ENCODE peak calls at places on chromosomes 3 and 15, in nine cellular contexts. One of them, this sample, is unnamed.

GRCh38 chr3:152268501-152269422 is at the start of gene MBNL1:
- DNase-seq in stomach: peak
- DNase-seq in body of pancreas: peak
- DNase-seq in esophagus squamous epithelium: peak
- DNase-seq in GM12891: peak
- DNase-seq in tibial nerve: peak
- DNase-seq in Peyer's patch: peak
- DNase-seq in gastrocnemius medialis: peak
- DNase-seq in A549: peak
- DNase-seq in this sample: peak

GRCh38 chr3:37861540-37862051 is at the start of gene CTDSPL:
- DNase-seq in body of pancreas: peak
- DNase-seq in gastrocnemius medialis: no peak
- DNase-seq in A549: peak
- DNase-seq in Peyer's patch: peak
- DNase-seq in esophagus squamous epithelium: no peak
- DNase-seq in GM12891: peak
- DNase-seq in tibial nerve: no peak
- DNase-seq in stomach: peak
- DNase-seq in this sample: peak

GRCh38 chr15:77577350-77577749 is 55.4 kb downstream of the LINGO1 start:
- DNase-seq in esophagus squamous epithelium: no peak
- DNase-seq in Peyer's patch: no peak
- DNase-seq in tibial nerve: no peak
- DNase-seq in gastrocnemius medialis: no peak
- DNase-seq in A549: no peak
- DNase-seq in body of pancreas: no peak
- DNase-seq in stomach: no peak
- DNase-seq in GM12891: no peak
- DNase-seq in this sample: no peak

GRCh38 chr3:29827756-29828155 is 546.9 kb downstream of the RBMS3 start:
- DNase-seq in gastrocnemius medialis: no peak
- DNase-seq in A549: no peak
- DNase-seq in esophagus squamous epithelium: no peak
- DNase-seq in body of pancreas: no peak
- DNase-seq in GM12891: no peak
- DNase-seq in stomach: no peak
- DNase-seq in tibial nerve: no peak
- DNase-seq in Peyer's patch: no peak
- DNase-seq in this sample: no peak

GRCh38 chr3:191094057-191094456 is 105.0 kb upstream of the OSTN start:
- DNase-seq in gastrocnemius medialis: no peak
- DNase-seq in tibial nerve: no peak
- DNase-seq in A549: no peak
- DNase-seq in GM12891: no peak
- DNase-seq in Peyer's patch: no peak
- DNase-seq in esophagus squamous epithelium: no peak
- DNase-seq in stomach: no peak
- DNase-seq in body of pancreas: no peak
- DNase-seq in this sample: no peak

GRCh38 chr3:173732237-173732636 is 334.7 kb downstream of the NLGN1 start:
- DNase-seq in A549: no peak
- DNase-seq in esophagus squamous epithelium: no peak
- DNase-seq in Peyer's patch: no peak
- DNase-seq in body of pancreas: no peak
- DNase-seq in gastrocnemius medialis: no peak
- DNase-seq in tibial nerve: no peak
- DNase-seq in stomach: no peak
- DNase-seq in GM12891: no peak
- DNase-seq in this sample: no peak

GRCh38 chr15:66566963-66567531 is 1.2 kb upstream of the LCTL start:
- DNase-seq in tibial nerve: peak
- DNase-seq in esophagus squamous epithelium: no peak
- DNase-seq in Peyer's patch: no peak
- DNase-seq in stomach: peak
- DNase-seq in gastrocnemius medialis: no peak
- DNase-seq in body of pancreas: peak
- DNase-seq in GM12891: peak
- DNase-seq in A549: peak
- DNase-seq in this sample: peak

GRCh38 chr3:167885277-167885676 is 149.8 kb downstream of the SERPINI1 start:
- DNase-seq in A549: no peak
- DNase-seq in gastrocnemius medialis: no peak
- DNase-seq in body of pancreas: no peak
- DNase-seq in GM12891: no peak
- DNase-seq in Peyer's patch: no peak
- DNase-seq in esophagus squamous epithelium: no peak
- DNase-seq in tibial nerve: no peak
- DNase-seq in stomach: no peak
- DNase-seq in this sample: no peak

GRCh38 chr15:73865904-73866303 is 7.5 kb upstream of the TBC1D21 start:
- DNase-seq in stomach: peak
- DNase-seq in body of pancreas: no peak
- DNase-seq in Peyer's patch: no peak
- DNase-seq in GM12891: no peak
- DNase-seq in tibial nerve: no peak
- DNase-seq in A549: no peak
- DNase-seq in gastrocnemius medialis: no peak
- DNase-seq in esophagus squamous epithelium: no peak
- DNase-seq in this sample: no peak

GRCh38 chr15:62454567-62455172 is 289.6 kb upstream of the C2CD4B start:
- DNase-seq in GM12891: no peak
- DNase-seq in tibial nerve: no peak
- DNase-seq in Peyer's patch: no peak
- DNase-seq in gastrocnemius medialis: no peak
- DNase-seq in esophagus squamous epithelium: no peak
- DNase-seq in stomach: no peak
- DNase-seq in A549: no peak
- DNase-seq in body of pancreas: no peak
- DNase-seq in this sample: no peak

GRCh38 chr3:9151240-9151639 is 98.2 kb downstream of the SRGAP3 start:
- DNase-seq in A549: no peak
- DNase-seq in GM12891: no peak
- DNase-seq in gastrocnemius medialis: no peak
- DNase-seq in tibial nerve: no peak
- DNase-seq in esophagus squamous epithelium: no peak
- DNase-seq in stomach: no peak
- DNase-seq in Peyer's patch: no peak
- DNase-seq in body of pancreas: no peak
- DNase-seq in this sample: no peak

GRCh38 chr3:43686700-43687498 is 3.8 kb upstream of the ABHD5 start:
- DNase-seq in stomach: no peak
- DNase-seq in Peyer's patch: no peak
- DNase-seq in esophagus squamous epithelium: no peak
- DNase-seq in GM12891: no peak
- DNase-seq in body of pancreas: no peak
- DNase-seq in A549: no peak
- DNase-seq in gastrocnemius medialis: no peak
- DNase-seq in tibial nerve: no peak
- DNase-seq in this sample: peak

GRCh38 chr15:80586141-80586540 is 109.0 kb upstream of the ABHD17C start:
- DNase-seq in stomach: no peak
- DNase-seq in GM12891: no peak
- DNase-seq in A549: no peak
- DNase-seq in gastrocnemius medialis: no peak
- DNase-seq in tibial nerve: no peak
- DNase-seq in Peyer's patch: no peak
- DNase-seq in body of pancreas: no peak
- DNase-seq in esophagus squamous epithelium: no peak
- DNase-seq in this sample: no peak

GRCh38 chr15:80587007-80587406 is 108.1 kb upstream of the ABHD17C start:
- DNase-seq in stomach: no peak
- DNase-seq in Peyer's patch: no peak
- DNase-seq in GM12891: no peak
- DNase-seq in body of pancreas: no peak
- DNase-seq in esophagus squamous epithelium: no peak
- DNase-seq in A549: no peak
- DNase-seq in tibial nerve: no peak
- DNase-seq in gastrocnemius medialis: no peak
- DNase-seq in this sample: no peak

GRCh38 chr15:80587816-80588456 is 107.2 kb upstream of the ABHD17C start:
- DNase-seq in stomach: no peak
- DNase-seq in esophagus squamous epithelium: no peak
- DNase-seq in gastrocnemius medialis: no peak
- DNase-seq in Peyer's patch: no peak
- DNase-seq in GM12891: no peak
- DNase-seq in body of pancreas: no peak
- DNase-seq in tibial nerve: no peak
- DNase-seq in A549: no peak
- DNase-seq in this sample: peak

GRCh38 chr15:80590772-80591355 is 104.2 kb upstream of the ABHD17C start:
- DNase-seq in body of pancreas: no peak
- DNase-seq in Peyer's patch: no peak
- DNase-seq in stomach: no peak
- DNase-seq in A549: no peak
- DNase-seq in gastrocnemius medialis: no peak
- DNase-seq in tibial nerve: no peak
- DNase-seq in GM12891: no peak
- DNase-seq in esophagus squamous epithelium: no peak
- DNase-seq in this sample: no peak

GRCh38 chr15:80588801-80589200 is 106.3 kb upstream of the ABHD17C start:
- DNase-seq in GM12891: no peak
- DNase-seq in stomach: peak
- DNase-seq in esophagus squamous epithelium: no peak
- DNase-seq in tibial nerve: no peak
- DNase-seq in Peyer's patch: no peak
- DNase-seq in body of pancreas: no peak
- DNase-seq in A549: peak
- DNase-seq in gastrocnemius medialis: no peak
- DNase-seq in this sample: no peak
- TF ChIP-seq POLR2A in GM12891: no peak
- TF ChIP-seq POLR2A in stomach: no peak
- TF ChIP-seq POLR2A in esophagus squamous epithelium: no peak
- TF ChIP-seq POLR2A in tibial nerve: no peak
- TF ChIP-seq POLR2A in Peyer's patch: no peak
- TF ChIP-seq POLR2A in body of pancreas: no peak
- TF ChIP-seq POLR2A in A549: no peak
- TF ChIP-seq POLR2A in gastrocnemius medialis: no peak
- TF ChIP-seq POLR2A in this sample: no peak

DNA sequence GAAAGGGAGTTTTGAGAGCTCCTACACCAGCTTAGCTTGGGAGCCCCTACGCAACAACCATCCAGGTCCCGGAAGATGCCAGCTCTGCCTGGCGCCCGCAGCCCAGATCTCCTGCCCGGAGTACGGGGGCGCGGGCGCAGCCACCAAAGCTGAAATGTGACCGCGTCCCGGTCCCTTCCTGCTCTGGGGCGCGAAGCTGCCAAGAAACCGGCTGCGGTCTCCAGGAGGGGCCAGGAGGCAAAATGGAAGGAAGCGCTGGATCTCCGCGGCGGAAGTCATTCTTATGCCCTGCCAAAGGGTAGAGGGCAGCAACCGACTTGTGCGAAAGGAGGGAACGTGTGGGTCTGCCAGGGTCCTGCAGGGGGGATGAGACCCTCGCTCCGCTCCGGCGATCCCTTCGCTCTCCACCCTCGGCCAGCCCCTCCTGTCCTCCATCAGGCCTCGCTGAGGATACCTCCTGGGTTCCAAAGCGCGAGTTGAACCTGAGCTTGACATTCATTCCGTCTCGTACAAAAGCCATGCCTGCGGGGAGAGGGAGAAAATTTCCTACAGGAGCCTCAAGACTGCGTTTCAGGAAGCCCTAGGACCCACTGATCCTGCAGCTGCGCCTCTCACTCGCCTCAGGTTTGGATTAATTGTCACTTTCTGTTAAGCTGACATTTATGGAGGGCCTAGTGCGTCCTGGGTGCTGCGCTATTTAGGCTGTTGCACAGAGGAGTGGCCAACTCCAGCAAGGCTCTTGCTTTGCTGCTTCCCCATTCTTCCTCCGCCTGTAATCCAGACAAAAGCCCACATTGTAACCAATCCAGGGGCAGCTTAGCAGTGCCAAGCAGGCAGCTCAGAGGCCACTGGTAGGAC is 98.3 kb upstream of the VGLL3 start:
- DNase-seq in gastrocnemius medialis: peak
- DNase-seq in GM12891: peak
- DNase-seq in body of pancreas: peak
- DNase-seq in stomach: peak
- DNase-seq in tibial nerve: peak
- DNase-seq in esophagus squamous epithelium: no peak
- DNase-seq in A549: peak
- DNase-seq in Peyer's patch: peak
- DNase-seq in this sample: peak
- TF ChIP-seq POLR2A in gastrocnemius medialis: peak
- TF ChIP-seq POLR2A in GM12891: no peak
- TF ChIP-seq POLR2A in body of pancreas: peak
- TF ChIP-seq POLR2A in stomach: no peak
- TF ChIP-seq POLR2A in tibial nerve: peak
- TF ChIP-seq POLR2A in esophagus squamous epithelium: no peak
- TF ChIP-seq POLR2A in A549: peak
- TF ChIP-seq POLR2A in Peyer's patch: no peak
- TF ChIP-seq POLR2A in this sample: peak

DNA sequence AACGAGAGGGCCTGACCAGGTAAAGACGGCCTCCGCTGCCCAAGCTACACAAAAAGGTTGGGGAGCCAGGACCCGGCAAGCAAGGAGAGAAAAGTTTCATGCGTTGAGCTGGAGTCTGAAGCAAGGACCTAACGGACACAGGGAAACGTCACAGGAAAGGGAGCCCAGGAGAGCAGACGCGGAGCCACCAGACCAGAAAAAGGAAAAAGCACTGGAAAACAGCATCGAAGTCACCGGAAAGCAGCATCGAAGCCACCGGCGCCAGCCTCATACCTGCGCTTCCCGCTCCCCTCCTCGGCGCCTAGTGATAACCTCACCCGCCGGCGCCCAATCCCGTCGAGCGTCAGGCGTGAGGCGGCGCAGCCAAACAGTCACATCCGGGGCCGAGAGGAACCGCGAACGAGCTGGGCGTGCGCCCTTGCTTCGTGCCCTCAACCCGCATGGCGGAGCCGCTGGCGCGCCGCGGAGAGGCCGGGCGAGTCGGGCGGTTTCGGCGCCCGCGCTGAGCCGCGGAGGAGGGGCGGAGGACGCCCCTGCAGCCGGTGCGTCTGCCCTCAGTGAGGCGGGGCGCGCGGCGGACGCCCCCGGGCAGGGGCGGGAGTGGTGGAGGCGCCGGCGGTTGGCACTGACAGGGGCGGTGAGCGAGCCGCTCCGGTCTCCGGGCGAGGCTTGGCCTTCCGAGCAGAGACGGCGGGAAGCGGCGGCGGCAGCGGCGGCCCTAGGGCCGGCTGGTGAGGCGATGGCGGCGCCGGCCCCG is at the start of the genes FBXO45 and WDR53:
- DNase-seq in gastrocnemius medialis: peak
- DNase-seq in body of pancreas: peak
- DNase-seq in esophagus squamous epithelium: peak
- DNase-seq in stomach: peak
- DNase-seq in Peyer's patch: peak
- DNase-seq in tibial nerve: peak
- DNase-seq in GM12891: peak
- DNase-seq in A549: peak
- DNase-seq in this sample: peak
- TF ChIP-seq POLR2A in gastrocnemius medialis: peak
- TF ChIP-seq POLR2A in body of pancreas: peak
- TF ChIP-seq POLR2A in esophagus squamous epithelium: peak
- TF ChIP-seq POLR2A in stomach: peak
- TF ChIP-seq POLR2A in Peyer's patch: peak
- TF ChIP-seq POLR2A in tibial nerve: peak
- TF ChIP-seq POLR2A in GM12891: peak
- TF ChIP-seq POLR2A in A549: peak
- TF ChIP-seq POLR2A in this sample: peak

GRCh38 chr3:61858054-61858453 is 296.7 kb downstream of the PTPRG start:
- DNase-seq in gastrocnemius medialis: no peak
- DNase-seq in tibial nerve: no peak
- DNase-seq in A549: no peak
- DNase-seq in esophagus squamous epithelium: no peak
- DNase-seq in GM12891: no peak
- DNase-seq in Peyer's patch: no peak
- DNase-seq in body of pancreas: no peak
- DNase-seq in stomach: no peak
- DNase-seq in this sample: no peak
- TF ChIP-seq POLR2A in gastrocnemius medialis: no peak
- TF ChIP-seq POLR2A in tibial nerve: no peak
- TF ChIP-seq POLR2A in A549: no peak
- TF ChIP-seq POLR2A in esophagus squamous epithelium: no peak
- TF ChIP-seq POLR2A in GM12891: no peak
- TF ChIP-seq POLR2A in Peyer's patch: no peak
- TF ChIP-seq POLR2A in body of pancreas: no peak
- TF ChIP-seq POLR2A in stomach: no peak
- TF ChIP-seq POLR2A in this sample: no peak

This sample was measured in erythroblast.